ENCODE peak calls at places on chromosomes 5 and 9, in six cellular contexts. S is T-helper 9 cell; N is mucosa of gallbladder; B is hypothalamus; T is mucosa of descending colon; F is activated CD4-positive, alpha-beta memory T cell treated with anti-CD3 and anti-CD28 coated beads for 36 hours. K is an unnamed sample.
A peak's percentile ranks its signal among the peaks of the same experiment; 100 is the strongest.

GRCh38 chr9:77893706-77894105 is 137.9 kb downstream of the GNAQ start:
- DNase-seq in N (no peak), B (no peak), T (no peak), F (no peak), S (no peak), K (no peak)

GRCh38 chr5:68562308-68562707 is 346.8 kb downstream of the PIK3R1 start:
- DNase-seq in S (no peak), T (peak; percentile 55), F (no peak), N (peak; percentile 63), B (peak; percentile 10), K (no peak)

GRCh38 chr9:109437286-109437685 is 60.8 kb downstream of the PTPN3 start:
- DNase-seq in T (no peak), B (no peak), S (no peak), F (no peak), N (no peak), K (no peak)

GRCh38 chr5:173953528-173954090 is 35.4 kb upstream of the C5orf47 start:
- DNase-seq in N (no peak), T (no peak), S (no peak), F (no peak), B (no peak), K (no peak)

GRCh38 chr9:132670816-132671371 is 630 bp downstream of the GTF3C4 start:
- DNase-seq in S (peak; percentile 64), F (peak; percentile 58), B (no peak), T (peak; percentile 13), N (peak; percentile 13), K (no peak)

GRCh38 chr5:9339206-9339818 is 206.6 kb downstream of the SEMA5A start:
- DNase-seq in T (no peak), S (no peak), N (no peak), B (no peak), F (peak; percentile 15), K (no peak)

GRCh38 chr5:150065346-150065745 is 21.0 kb downstream of the CSF1R start:
- DNase-seq in N (peak; percentile 23), B (no peak), F (no peak), T (no peak), S (no peak), K (no peak)

GRCh38 chr9:19050637-19051591 is 1.7 kb downstream of the RRAGA start:
- DNase-seq in N (no peak), B (no peak), S (no peak), T (no peak), F (no peak), K (no peak)

K was measured in NK-92 treated with Interleukin-12 subunit alpha and Interleukin-12 subunit beta, amount 100 ng/mL, for 24 hours.